ENCODE peak calls at places on chromosomes 16 and 17, in eight cellular contexts. One of them, this sample, is unnamed.
A peak's percentile ranks its signal among the peaks of the same experiment; 100 is the strongest.

GRCh38 chr17:57110579-57111367 is 25.7 kb downstream of the AKAP1 start:
- DNase-seq in midbrain: no peak
- DNase-seq in thyroid gland: no peak
- DNase-seq in A549: no peak
- DNase-seq in EH: peak; percentile 17
- DNase-seq in iPS-NIHi11: no peak
- DNase-seq in stimulated activated CD4-positive, alpha-beta T cell treated with anti-CD3 and anti-CD28 coated beads, Interleukin-4, amount 100 ng/mL, for 24 hours: no peak
- DNase-seq in activated CD4-positive, alpha-beta T cell treated with anti-CD3 and anti-CD28 coated beads for 24 hours: no peak
- DNase-seq in this sample: no peak

GRCh38 chr16:54744998-54745397 is 185.7 kb upstream of the IRX5 start:
- DNase-seq in thyroid gland: no peak
- DNase-seq in EH: no peak
- DNase-seq in activated CD4-positive, alpha-beta T cell treated with anti-CD3 and anti-CD28 coated beads for 24 hours: no peak
- DNase-seq in iPS-NIHi11: no peak
- DNase-seq in midbrain: no peak
- DNase-seq in stimulated activated CD4-positive, alpha-beta T cell treated with anti-CD3 and anti-CD28 coated beads, Interleukin-4, amount 100 ng/mL, for 24 hours: no peak
- DNase-seq in A549: no peak
- DNase-seq in this sample: no peak

GRCh38 chr16:11841026-11841425 is 10.3 kb downstream of the RSL1D1 start:
- DNase-seq in EH: no peak
- DNase-seq in iPS-NIHi11: no peak
- DNase-seq in stimulated activated CD4-positive, alpha-beta T cell treated with anti-CD3 and anti-CD28 coated beads, Interleukin-4, amount 100 ng/mL, for 24 hours: no peak
- DNase-seq in midbrain: no peak
- DNase-seq in activated CD4-positive, alpha-beta T cell treated with anti-CD3 and anti-CD28 coated beads for 24 hours: no peak
- DNase-seq in A549: no peak
- DNase-seq in thyroid gland: no peak
- DNase-seq in this sample: no peak

GRCh38 chr17:7045492-7046126 is 1.7 kb upstream of the SLC16A11 start:
- DNase-seq in iPS-NIHi11: no peak
- DNase-seq in midbrain: peak; percentile 80
- DNase-seq in thyroid gland: no peak
- DNase-seq in activated CD4-positive, alpha-beta T cell treated with anti-CD3 and anti-CD28 coated beads for 24 hours: no peak
- DNase-seq in stimulated activated CD4-positive, alpha-beta T cell treated with anti-CD3 and anti-CD28 coated beads, Interleukin-4, amount 100 ng/mL, for 24 hours: peak; percentile 61
- DNase-seq in EH: peak; percentile 75
- DNase-seq in A549: peak; percentile 76
- DNase-seq in this sample: peak; percentile 64

GRCh38 chr17:49388692-49389513 is 25.8 kb downstream of the PHB1 start:
- DNase-seq in iPS-NIHi11: no peak
- DNase-seq in A549: no peak
- DNase-seq in thyroid gland: no peak
- DNase-seq in activated CD4-positive, alpha-beta T cell treated with anti-CD3 and anti-CD28 coated beads for 24 hours: no peak
- DNase-seq in stimulated activated CD4-positive, alpha-beta T cell treated with anti-CD3 and anti-CD28 coated beads, Interleukin-4, amount 100 ng/mL, for 24 hours: no peak
- DNase-seq in midbrain: no peak
- DNase-seq in EH: peak; percentile 35
- DNase-seq in this sample: no peak

GRCh38 chr16:82748026-82748425 is 121.3 kb downstream of the CDH13 start:
- DNase-seq in A549: no peak
- DNase-seq in stimulated activated CD4-positive, alpha-beta T cell treated with anti-CD3 and anti-CD28 coated beads, Interleukin-4, amount 100 ng/mL, for 24 hours: no peak
- DNase-seq in activated CD4-positive, alpha-beta T cell treated with anti-CD3 and anti-CD28 coated beads for 24 hours: no peak
- DNase-seq in midbrain: no peak
- DNase-seq in iPS-NIHi11: no peak
- DNase-seq in EH: peak; percentile 31
- DNase-seq in thyroid gland: no peak
- DNase-seq in this sample: peak; percentile 16

GRCh38 chr17:74831442-74832146 is 28.1 kb downstream of the GRIN2C start:
- DNase-seq in stimulated activated CD4-positive, alpha-beta T cell treated with anti-CD3 and anti-CD28 coated beads, Interleukin-4, amount 100 ng/mL, for 24 hours: no peak
- DNase-seq in activated CD4-positive, alpha-beta T cell treated with anti-CD3 and anti-CD28 coated beads for 24 hours: no peak
- DNase-seq in thyroid gland: no peak
- DNase-seq in A549: no peak
- DNase-seq in EH: no peak
- DNase-seq in iPS-NIHi11: no peak
- DNase-seq in midbrain: no peak
- DNase-seq in this sample: no peak

GRCh38 chr16:84339316-84339715 is 29.0 kb upstream of the ATP2C2 start:
- DNase-seq in stimulated activated CD4-positive, alpha-beta T cell treated with anti-CD3 and anti-CD28 coated beads, Interleukin-4, amount 100 ng/mL, for 24 hours: no peak
- DNase-seq in thyroid gland: no peak
- DNase-seq in midbrain: no peak
- DNase-seq in EH: no peak
- DNase-seq in activated CD4-positive, alpha-beta T cell treated with anti-CD3 and anti-CD28 coated beads for 24 hours: no peak
- DNase-seq in iPS-NIHi11: no peak
- DNase-seq in A549: no peak
- DNase-seq in this sample: no peak

GRCh38 chr17:34980353-34980680 is at the start of gene LIG3:
- DNase-seq in activated CD4-positive, alpha-beta T cell treated with anti-CD3 and anti-CD28 coated beads for 24 hours: peak; percentile 95
- DNase-seq in A549: peak; percentile 95
- DNase-seq in EH: peak; percentile 93
- DNase-seq in midbrain: peak; percentile 93
- DNase-seq in iPS-NIHi11: peak; percentile 96
- DNase-seq in stimulated activated CD4-positive, alpha-beta T cell treated with anti-CD3 and anti-CD28 coated beads, Interleukin-4, amount 100 ng/mL, for 24 hours: peak; percentile 95
- DNase-seq in thyroid gland: peak; percentile 96
- DNase-seq in this sample: peak; percentile 91

GRCh38 chr17:41308251-41308917 is 725 bp downstream of the KRTAP16-1 start:
- DNase-seq in A549: no peak
- DNase-seq in thyroid gland: peak; percentile 49
- DNase-seq in activated CD4-positive, alpha-beta T cell treated with anti-CD3 and anti-CD28 coated beads for 24 hours: no peak
- DNase-seq in EH: peak; percentile 10
- DNase-seq in iPS-NIHi11: no peak
- DNase-seq in stimulated activated CD4-positive, alpha-beta T cell treated with anti-CD3 and anti-CD28 coated beads, Interleukin-4, amount 100 ng/mL, for 24 hours: peak; percentile 54
- DNase-seq in midbrain: peak; percentile 1
- DNase-seq in this sample: peak; percentile 34

GRCh38 chr17:77476920-77477805 is 336.4 kb downstream of the SEC14L1 start:
- DNase-seq in midbrain: no peak
- DNase-seq in EH: peak; percentile 100
- DNase-seq in iPS-NIHi11: no peak
- DNase-seq in activated CD4-positive, alpha-beta T cell treated with anti-CD3 and anti-CD28 coated beads for 24 hours: no peak
- DNase-seq in A549: no peak
- DNase-seq in stimulated activated CD4-positive, alpha-beta T cell treated with anti-CD3 and anti-CD28 coated beads, Interleukin-4, amount 100 ng/mL, for 24 hours: peak; percentile 38
- DNase-seq in thyroid gland: peak; percentile 56
- DNase-seq in this sample: peak; percentile 98

GRCh38 chr17:46814446-46814845 is 4.0 kb downstream of the WNT3 start:
- DNase-seq in A549: no peak
- DNase-seq in activated CD4-positive, alpha-beta T cell treated with anti-CD3 and anti-CD28 coated beads for 24 hours: no peak
- DNase-seq in stimulated activated CD4-positive, alpha-beta T cell treated with anti-CD3 and anti-CD28 coated beads, Interleukin-4, amount 100 ng/mL, for 24 hours: no peak
- DNase-seq in thyroid gland: no peak
- DNase-seq in midbrain: no peak
- DNase-seq in iPS-NIHi11: no peak
- DNase-seq in EH: no peak
- DNase-seq in this sample: no peak

GRCh38 chr17:55161935-55162555 is 102.7 kb upstream of the HLF start:
- DNase-seq in stimulated activated CD4-positive, alpha-beta T cell treated with anti-CD3 and anti-CD28 coated beads, Interleukin-4, amount 100 ng/mL, for 24 hours: no peak
- DNase-seq in midbrain: no peak
- DNase-seq in EH: peak; percentile 93
- DNase-seq in iPS-NIHi11: no peak
- DNase-seq in A549: peak; percentile 13
- DNase-seq in thyroid gland: no peak
- DNase-seq in activated CD4-positive, alpha-beta T cell treated with anti-CD3 and anti-CD28 coated beads for 24 hours: no peak
- DNase-seq in this sample: peak; percentile 89

GRCh38 chr17:37110012-37110701 is 161.4 kb downstream of the AATF start:
- DNase-seq in midbrain: peak; percentile 22
- DNase-seq in stimulated activated CD4-positive, alpha-beta T cell treated with anti-CD3 and anti-CD28 coated beads, Interleukin-4, amount 100 ng/mL, for 24 hours: no peak
- DNase-seq in EH: no peak
- DNase-seq in iPS-NIHi11: no peak
- DNase-seq in A549: no peak
- DNase-seq in activated CD4-positive, alpha-beta T cell treated with anti-CD3 and anti-CD28 coated beads for 24 hours: no peak
- DNase-seq in thyroid gland: no peak
- DNase-seq in this sample: no peak

GRCh38 chr17:7393613-7394451 is 493 bp downstream of the PLSCR3 start:
- DNase-seq in stimulated activated CD4-positive, alpha-beta T cell treated with anti-CD3 and anti-CD28 coated beads, Interleukin-4, amount 100 ng/mL, for 24 hours: peak; percentile 58
- DNase-seq in EH: peak; percentile 37
- DNase-seq in thyroid gland: peak; percentile 45
- DNase-seq in A549: peak; percentile 51
- DNase-seq in iPS-NIHi11: peak; percentile 86
- DNase-seq in activated CD4-positive, alpha-beta T cell treated with anti-CD3 and anti-CD28 coated beads for 24 hours: peak; percentile 45
- DNase-seq in midbrain: no peak
- DNase-seq in this sample: peak; percentile 58

GRCh38 chr17:78442648-78443128 is 64.2 kb downstream of the PGS1 start:
- DNase-seq in thyroid gland: no peak
- DNase-seq in stimulated activated CD4-positive, alpha-beta T cell treated with anti-CD3 and anti-CD28 coated beads, Interleukin-4, amount 100 ng/mL, for 24 hours: no peak
- DNase-seq in activated CD4-positive, alpha-beta T cell treated with anti-CD3 and anti-CD28 coated beads for 24 hours: no peak
- DNase-seq in midbrain: no peak
- DNase-seq in A549: no peak
- DNase-seq in iPS-NIHi11: no peak
- DNase-seq in EH: peak; percentile 28
- DNase-seq in this sample: no peak

GRCh38 chr17:75077490-75078096 is 10.2 kb upstream of the SLC16A5 start:
- DNase-seq in thyroid gland: peak; percentile 88
- DNase-seq in EH: peak; percentile 46
- DNase-seq in iPS-NIHi11: no peak
- DNase-seq in A549: no peak
- DNase-seq in stimulated activated CD4-positive, alpha-beta T cell treated with anti-CD3 and anti-CD28 coated beads, Interleukin-4, amount 100 ng/mL, for 24 hours: peak; percentile 54
- DNase-seq in activated CD4-positive, alpha-beta T cell treated with anti-CD3 and anti-CD28 coated beads for 24 hours: peak; percentile 29
- DNase-seq in midbrain: peak; percentile 64
- DNase-seq in this sample: no peak

GRCh38 chr17:72590382-72590781 is 469.6 kb downstream of the SOX9 start:
- DNase-seq in midbrain: no peak
- DNase-seq in iPS-NIHi11: no peak
- DNase-seq in EH: peak; percentile 82
- DNase-seq in A549: peak; percentile 58
- DNase-seq in activated CD4-positive, alpha-beta T cell treated with anti-CD3 and anti-CD28 coated beads for 24 hours: no peak
- DNase-seq in thyroid gland: no peak
- DNase-seq in stimulated activated CD4-positive, alpha-beta T cell treated with anti-CD3 and anti-CD28 coated beads, Interleukin-4, amount 100 ng/mL, for 24 hours: no peak
- DNase-seq in this sample: peak; percentile 73

GRCh38 chr17:82300707-82301270 is 16.6 kb downstream of the CD7 start:
- DNase-seq in iPS-NIHi11: peak; percentile 88
- DNase-seq in EH: peak; percentile 68
- DNase-seq in activated CD4-positive, alpha-beta T cell treated with anti-CD3 and anti-CD28 coated beads for 24 hours: no peak
- DNase-seq in thyroid gland: peak; percentile 75
- DNase-seq in midbrain: peak; percentile 38
- DNase-seq in stimulated activated CD4-positive, alpha-beta T cell treated with anti-CD3 and anti-CD28 coated beads, Interleukin-4, amount 100 ng/mL, for 24 hours: peak; percentile 65
- DNase-seq in A549: peak; percentile 84
- DNase-seq in this sample: peak; percentile 65

GRCh38 chr17:1035546-1036170 is 38.7 kb downstream of the TIMM22 start:
- DNase-seq in midbrain: no peak
- DNase-seq in thyroid gland: no peak
- DNase-seq in iPS-NIHi11: no peak
- DNase-seq in A549: no peak
- DNase-seq in stimulated activated CD4-positive, alpha-beta T cell treated with anti-CD3 and anti-CD28 coated beads, Interleukin-4, amount 100 ng/mL, for 24 hours: no peak
- DNase-seq in activated CD4-positive, alpha-beta T cell treated with anti-CD3 and anti-CD28 coated beads for 24 hours: no peak
- DNase-seq in EH: no peak
- DNase-seq in this sample: no peak

GRCh38 chr17:79956853-79957252 is 78.8 kb downstream of the TBC1D16 start:
- DNase-seq in stimulated activated CD4-positive, alpha-beta T cell treated with anti-CD3 and anti-CD28 coated beads, Interleukin-4, amount 100 ng/mL, for 24 hours: no peak
- DNase-seq in iPS-NIHi11: no peak
- DNase-seq in activated CD4-positive, alpha-beta T cell treated with anti-CD3 and anti-CD28 coated beads for 24 hours: no peak
- DNase-seq in midbrain: no peak
- DNase-seq in thyroid gland: no peak
- DNase-seq in A549: no peak
- DNase-seq in EH: no peak
- DNase-seq in this sample: no peak

GRCh38 chr17:55582910-55583309 is 71.7 kb upstream of the SMIM36 start:
- DNase-seq in midbrain: no peak
- DNase-seq in activated CD4-positive, alpha-beta T cell treated with anti-CD3 and anti-CD28 coated beads for 24 hours: no peak
- DNase-seq in EH: peak; percentile 19
- DNase-seq in stimulated activated CD4-positive, alpha-beta T cell treated with anti-CD3 and anti-CD28 coated beads, Interleukin-4, amount 100 ng/mL, for 24 hours: no peak
- DNase-seq in A549: no peak
- DNase-seq in iPS-NIHi11: no peak
- DNase-seq in thyroid gland: no peak
- DNase-seq in this sample: no peak

GRCh38 chr16:15961557-15962205 is 12.3 kb downstream of the ABCC1 start:
- DNase-seq in stimulated activated CD4-positive, alpha-beta T cell treated with anti-CD3 and anti-CD28 coated beads, Interleukin-4, amount 100 ng/mL, for 24 hours: no peak
- DNase-seq in iPS-NIHi11: no peak
- DNase-seq in A549: no peak
- DNase-seq in thyroid gland: no peak
- DNase-seq in midbrain: no peak
- DNase-seq in EH: no peak
- DNase-seq in activated CD4-positive, alpha-beta T cell treated with anti-CD3 and anti-CD28 coated beads for 24 hours: no peak
- DNase-seq in this sample: no peak

GRCh38 chr17:17067277-17067676 is 25.0 kb downstream of the MPRIP start:
- DNase-seq in iPS-NIHi11: no peak
- DNase-seq in stimulated activated CD4-positive, alpha-beta T cell treated with anti-CD3 and anti-CD28 coated beads, Interleukin-4, amount 100 ng/mL, for 24 hours: no peak
- DNase-seq in midbrain: no peak
- DNase-seq in thyroid gland: no peak
- DNase-seq in EH: peak; percentile 88
- DNase-seq in A549: no peak
- DNase-seq in activated CD4-positive, alpha-beta T cell treated with anti-CD3 and anti-CD28 coated beads for 24 hours: no peak
- DNase-seq in this sample: peak; percentile 62